ENCODE peak calls at places on chromosomes 7 and 10, in six cellular contexts. W, L, H, M, N and T are unnamed samples.

GRCh38 chr10:16518822-16519221 is 2.9 kb downstream of the C1QL3 start:
- DNase-seq in W (peak; percentile 23), N (no peak), H (peak; percentile 35), M (no peak), L (no peak), T (no peak)

GRCh38 chr7:12619461-12620069 is 49.0 kb downstream of the SCIN start:
- DNase-seq in W (no peak), L (no peak), N (no peak), H (no peak), M (no peak), T (no peak)

GRCh38 chr7:45013465-45013967 is 13.5 kb downstream of the CCM2 start:
- DNase-seq in N (no peak), M (no peak), W (no peak), H (no peak), L (no peak), T (no peak)

GRCh38 chr10:96700477-96701099 is 19.7 kb downstream of the PIK3AP1 start:
- DNase-seq in M (no peak), N (no peak), W (no peak), L (no peak), H (no peak), T (no peak)

GRCh38 chr10:132209130-132209529 is 22.4 kb downstream of the DPYSL4 start:
- DNase-seq in M (no peak), H (no peak), L (peak; percentile 81), N (no peak), W (peak; percentile 19), T (no peak)

GRCh38 chr10:31188792-31189406 is 130.1 kb upstream of the ZEB1 start:
- DNase-seq in M (no peak), L (peak; percentile 56), W (no peak), H (no peak), N (no peak), T (no peak)

GRCh38 chr7:155618708-155619633 is 25.5 kb upstream of the RBM33 start:
- DNase-seq in H (no peak), L (peak; percentile 23), N (no peak), M (no peak), W (no peak), T (no peak)

GRCh38 chr7:2001601-2002442 is 230.9 kb downstream of the MAD1L1 start:
- DNase-seq in W (no peak), L (no peak), N (no peak), H (no peak), M (no peak), T (no peak)

GRCh38 chr7:150955519-150956394 is 22.4 kb downstream of the KCNH2 start:
- DNase-seq in M (no peak), L (peak; percentile 33), W (no peak), H (peak; percentile 97), N (peak; percentile 81), T (no peak)

GRCh38 chr10:120948889-120949382 is 97.8 kb downstream of the WDR11 start:
- DNase-seq in M (peak; percentile 48), N (peak; percentile 92), L (peak; percentile 89), W (peak; percentile 65), H (peak; percentile 86), T (peak; percentile 71)

GRCh38 chr10:104260775-104261115 is 6.1 kb downstream of the GSTO1 start:
- DNase-seq in H (no peak), L (peak; percentile 87), N (no peak), W (peak; percentile 42), M (no peak), T (no peak)

GRCh38 chr10:122955892-122956291 is 1.9 kb upstream of the C10orf88 start:
- DNase-seq in M (no peak), H (no peak), L (no peak), W (no peak), N (no peak), T (no peak)

GRCh38 chr10:104327745-104328635 is 10.3 kb downstream of the ITPRIP start:
- DNase-seq in M (no peak), L (peak; percentile 93), N (peak; percentile 91), H (no peak), W (peak; percentile 80), T (no peak)

GRCh38 chr7:155643804-155644177 is 670 bp upstream of the RBM33 start:
- DNase-seq in W (no peak), M (no peak), L (peak; percentile 61), N (no peak), H (no peak), T (no peak)

GRCh38 chr10:6275022-6275997 is 72.6 kb downstream of the PFKFB3 start:
- DNase-seq in N (peak; percentile 52), W (peak; percentile 89), L (peak; percentile 100), M (peak; percentile 89), H (peak; percentile 36), T (no peak)

GRCh38 chr7:123763191-123763661 is 14.4 kb upstream of the WASL start:
- DNase-seq in M (no peak), L (no peak), H (no peak), N (no peak), W (no peak), T (no peak)

GRCh38 chr10:33065111-33065510 is 107.1 kb upstream of the ITGB1 start:
- DNase-seq in L (no peak), H (no peak), M (no peak), N (no peak), W (peak; percentile 35), T (no peak)

GRCh38 chr10:118793545-118793944 is 38.8 kb upstream of the CACUL1 start:
- DNase-seq in W (no peak), M (no peak), L (no peak), N (no peak), H (no peak), T (no peak)

GRCh38 chr7:134667899-134668298 is 21.2 kb downstream of the BPGM start:
- DNase-seq in L (no peak), W (peak; percentile 19), M (no peak), N (no peak), H (no peak), T (no peak)

GRCh38 chr7:69076566-69076965 is 521.7 kb upstream of the AUTS2 start:
- DNase-seq in M (no peak), N (no peak), W (no peak), H (no peak), L (no peak), T (no peak)

GRCh38 chr10:98587156-98587555 is 140.4 kb upstream of the HPS1 start:
- DNase-seq in N (no peak), H (no peak), L (peak; percentile 32), M (no peak), W (no peak), T (no peak)

GRCh38 chr7:68364871-68365625 is 1233.2 kb upstream of the AUTS2 start:
- DNase-seq in N (no peak), W (no peak), M (no peak), L (no peak), H (peak; percentile 47), T (peak; percentile 61)

GRCh38 chr10:70575874-70576802 is 26.4 kb downstream of the PRF1 start:
- DNase-seq in N (no peak), H (peak; percentile 78), L (peak; percentile 59), M (peak; percentile 84), W (peak; percentile 87), T (peak; percentile 95)

GRCh38 chr7:347001-347590 is 57.1 kb downstream of the FOXL3 start:
- DNase-seq in L (no peak), W (no peak), N (no peak), M (no peak), H (no peak), T (no peak)

GRCh38 chr7:5636446-5636835 is 145.0 kb downstream of the RNF216 start:
- DNase-seq in N (peak; percentile 80), L (peak; percentile 42), W (no peak), M (no peak), H (no peak), T (no peak)

GRCh38 chr7:149440222-149440621 is 20.6 kb downstream of the ZNF777 start:
- DNase-seq in N (no peak), W (no peak), M (no peak), L (no peak), H (no peak), T (no peak)

GRCh38 chr7:24783731-24784130 is 26.5 kb upstream of the GSDME start:
- DNase-seq in M (no peak), N (no peak), H (no peak), W (peak; percentile 2), L (peak; percentile 24), T (no peak)

GRCh38 chr10:52653510-52653909 is 119.1 kb downstream of the MBL2 start:
- DNase-seq in W (peak; percentile 50), H (peak; percentile 8), N (no peak), M (no peak), L (peak; percentile 39), T (no peak)

GRCh38 chr7:22728416-22729029 is 1.5 kb downstream of the IL6 start:
- DNase-seq in M (peak; percentile 55), N (peak; percentile 51), L (peak; percentile 81), W (peak; percentile 81), H (no peak), T (peak; percentile 68)

GRCh38 chr10:100370976-100371706 is 24.1 kb downstream of the SCD start:
- DNase-seq in W (peak; percentile 82), H (no peak), M (peak; percentile 93), L (peak; percentile 93), N (peak; percentile 72), T (peak; percentile 34)
- H3K9ac ChIP-seq in W (peak overlapping the region; percentile 100), H (no peak overlapping the region), M (peak overlapping the region; percentile 66), L (peak overlapping the region; percentile 72), N (no peak overlapping the region), T (peak overlapping the region; percentile 57)

DNA sequence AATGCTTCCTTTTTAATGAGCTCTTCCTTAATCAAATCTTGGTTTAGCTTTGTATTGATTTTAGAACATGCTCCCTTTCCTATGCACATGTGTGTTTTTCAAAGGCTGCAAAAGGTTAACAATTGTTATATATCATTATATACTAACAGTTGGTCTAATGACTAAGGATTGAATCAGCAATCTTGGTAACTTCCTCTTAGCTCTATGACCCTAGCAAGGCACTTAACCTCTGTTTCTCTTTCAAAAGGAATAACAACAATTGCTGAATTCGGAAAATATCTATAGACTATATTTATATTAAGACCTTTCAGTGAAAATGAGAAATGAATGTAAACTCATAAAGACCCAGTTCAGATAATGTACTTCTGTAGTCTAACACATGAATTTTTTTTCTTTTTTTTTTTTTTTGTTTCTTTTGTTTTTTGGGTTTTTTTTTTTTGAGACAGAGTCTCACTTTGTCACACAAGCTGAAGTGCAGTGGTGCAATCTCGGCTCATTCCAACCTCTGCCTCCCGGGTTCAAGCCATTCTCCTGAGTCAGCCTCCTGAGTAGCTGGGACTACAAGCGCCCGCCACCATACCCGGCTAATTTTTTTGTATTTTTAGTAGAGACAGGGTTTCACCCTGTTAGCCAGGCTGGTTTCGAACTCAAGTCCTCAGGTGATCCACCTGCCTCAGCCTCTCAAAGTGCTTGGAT is 48.8 kb downstream of the HOXA1 start:
- DNase-seq in L (peak; percentile 80), N (no peak), H (no peak), M (peak; percentile 57), W (peak; percentile 79), T (no peak)
- TF ChIP-seq EZH2phosphoT487 in L (no peak), N (no peak), H (no peak), M (no peak), W (no peak), T (no peak)

GRCh38 chr7:100003711-100004661 is 11.4 kb upstream of the ZKSCAN1 start:
- DNase-seq in M (no peak), N (no peak), L (no peak), H (peak; percentile 36), W (no peak), T (no peak)
- H3K9ac ChIP-seq in M (no peak overlapping the region), N (no peak overlapping the region), L (no peak overlapping the region), H (no peak overlapping the region), W (no peak overlapping the region), T (no peak overlapping the region)

DNA sequence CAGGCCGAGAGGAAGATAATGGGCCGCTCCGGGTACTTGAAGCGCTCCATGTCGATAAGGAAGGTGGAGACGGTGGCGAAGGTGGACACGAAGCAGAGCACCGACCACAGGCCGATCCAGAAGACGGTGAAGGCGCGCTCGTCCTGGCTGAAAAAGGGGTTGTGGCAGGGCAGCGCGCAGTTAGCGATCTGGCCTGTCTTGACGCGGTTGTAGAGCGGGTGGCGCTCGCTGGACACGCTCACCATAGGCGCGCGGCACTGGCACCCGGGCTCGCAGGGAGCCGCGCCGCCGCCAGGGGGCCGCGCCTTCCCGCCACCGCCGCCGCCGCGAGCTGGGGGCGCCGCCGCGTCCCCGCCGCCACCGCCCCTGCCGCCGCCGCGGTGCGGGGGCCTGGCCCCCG is 1.6 kb downstream of the FZD8 start:
- DNase-seq in H (peak; percentile 92), W (peak; percentile 94), L (peak; percentile 91), N (peak; percentile 92), M (no peak), T (peak; percentile 69)
- TF ChIP-seq EZH2phosphoT487 in H (no peak), W (no peak), L (no peak), N (no peak), M (no peak), T (no peak)